ENCODE peak calls at places on chromosomes 6 and 20, in nine cellular contexts. One of them, this sample, is unnamed.

GRCh38 chr6:66949191-66949661 is 1242.2 kb upstream of the EYS start:
- DNase-seq in renal cortical epithelial cell: no peak
- DNase-seq in WTC11: no peak
- DNase-seq in activated CD8-positive, alpha-beta memory T cell treated with anti-CD3 and anti-CD28 coated beads for 48 hours: no peak
- DNase-seq in small intestine: no peak
- DNase-seq in right cardiac atrium: peak; percentile 39
- DNase-seq in NCI-H526: no peak
- DNase-seq in DMS153: no peak
- DNase-seq in HEK293T: no peak
- DNase-seq in this sample: no peak

GRCh38 chr6:135286962-135287525 is 105.9 kb downstream of the MYB start:
- DNase-seq in renal cortical epithelial cell: no peak
- DNase-seq in WTC11: no peak
- DNase-seq in activated CD8-positive, alpha-beta memory T cell treated with anti-CD3 and anti-CD28 coated beads for 48 hours: no peak
- DNase-seq in small intestine: no peak
- DNase-seq in right cardiac atrium: no peak
- DNase-seq in NCI-H526: no peak
- DNase-seq in DMS153: no peak
- DNase-seq in HEK293T: no peak
- DNase-seq in this sample: no peak

GRCh38 chr6:30470968-30471367 is 18.3 kb upstream of the HLA-E start:
- DNase-seq in renal cortical epithelial cell: no peak
- DNase-seq in WTC11: no peak
- DNase-seq in activated CD8-positive, alpha-beta memory T cell treated with anti-CD3 and anti-CD28 coated beads for 48 hours: no peak
- DNase-seq in small intestine: no peak
- DNase-seq in right cardiac atrium: no peak
- DNase-seq in NCI-H526: no peak
- DNase-seq in DMS153: no peak
- DNase-seq in HEK293T: no peak
- DNase-seq in this sample: no peak

GRCh38 chr6:52230685-52231084 is 13.6 kb downstream of the IL17F start:
- DNase-seq in renal cortical epithelial cell: peak; percentile 74
- DNase-seq in WTC11: no peak
- DNase-seq in activated CD8-positive, alpha-beta memory T cell treated with anti-CD3 and anti-CD28 coated beads for 48 hours: no peak
- DNase-seq in small intestine: no peak
- DNase-seq in right cardiac atrium: no peak
- DNase-seq in NCI-H526: no peak
- DNase-seq in DMS153: no peak
- DNase-seq in HEK293T: no peak
- DNase-seq in this sample: no peak

GRCh38 chr6:75196051-75196743 is 9.7 kb downstream of the COL12A1 start:
- DNase-seq in renal cortical epithelial cell: no peak
- DNase-seq in WTC11: no peak
- DNase-seq in activated CD8-positive, alpha-beta memory T cell treated with anti-CD3 and anti-CD28 coated beads for 48 hours: no peak
- DNase-seq in small intestine: no peak
- DNase-seq in right cardiac atrium: no peak
- DNase-seq in NCI-H526: no peak
- DNase-seq in DMS153: no peak
- DNase-seq in HEK293T: no peak
- DNase-seq in this sample: no peak

GRCh38 chr6:144007779-144008500 is at the start of gene PLAGL1:
- DNase-seq in renal cortical epithelial cell: peak; percentile 23
- DNase-seq in WTC11: peak; percentile 32
- DNase-seq in activated CD8-positive, alpha-beta memory T cell treated with anti-CD3 and anti-CD28 coated beads for 48 hours: no peak
- DNase-seq in small intestine: peak; percentile 24
- DNase-seq in right cardiac atrium: peak; percentile 89
- DNase-seq in NCI-H526: peak; percentile 31
- DNase-seq in DMS153: no peak
- DNase-seq in HEK293T: peak; percentile 81
- DNase-seq in this sample: no peak

GRCh38 chr6:24662206-24662605 is 4.5 kb downstream of the TDP2 start:
- DNase-seq in renal cortical epithelial cell: no peak
- DNase-seq in WTC11: no peak
- DNase-seq in activated CD8-positive, alpha-beta memory T cell treated with anti-CD3 and anti-CD28 coated beads for 48 hours: no peak
- DNase-seq in small intestine: no peak
- DNase-seq in right cardiac atrium: no peak
- DNase-seq in NCI-H526: no peak
- DNase-seq in DMS153: no peak
- DNase-seq in HEK293T: no peak
- DNase-seq in this sample: no peak

GRCh38 chr20:58555078-58555765 is 40.0 kb upstream of the APCDD1L start:
- DNase-seq in renal cortical epithelial cell: peak; percentile 89
- DNase-seq in WTC11: no peak
- DNase-seq in activated CD8-positive, alpha-beta memory T cell treated with anti-CD3 and anti-CD28 coated beads for 48 hours: no peak
- DNase-seq in small intestine: no peak
- DNase-seq in right cardiac atrium: no peak
- DNase-seq in NCI-H526: no peak
- DNase-seq in DMS153: no peak
- DNase-seq in HEK293T: no peak
- DNase-seq in this sample: no peak

GRCh38 chr6:5087389-5087788 is 2.2 kb downstream of the PPP1R3G start:
- DNase-seq in renal cortical epithelial cell: no peak
- DNase-seq in WTC11: no peak
- DNase-seq in activated CD8-positive, alpha-beta memory T cell treated with anti-CD3 and anti-CD28 coated beads for 48 hours: no peak
- DNase-seq in small intestine: no peak
- DNase-seq in right cardiac atrium: peak; percentile 80
- DNase-seq in NCI-H526: no peak
- DNase-seq in DMS153: no peak
- DNase-seq in HEK293T: no peak
- DNase-seq in this sample: no peak

GRCh38 chr20:35432430-35432735 is 5.6 kb downstream of the GDF5 start:
- DNase-seq in renal cortical epithelial cell: no peak
- DNase-seq in WTC11: no peak
- DNase-seq in activated CD8-positive, alpha-beta memory T cell treated with anti-CD3 and anti-CD28 coated beads for 48 hours: no peak
- DNase-seq in small intestine: no peak
- DNase-seq in right cardiac atrium: no peak
- DNase-seq in NCI-H526: no peak
- DNase-seq in DMS153: no peak
- DNase-seq in HEK293T: no peak
- DNase-seq in this sample: no peak

GRCh38 chr6:169898788-169899480 is 147.5 kb downstream of the ERMARD start:
- DNase-seq in renal cortical epithelial cell: no peak
- DNase-seq in WTC11: no peak
- DNase-seq in activated CD8-positive, alpha-beta memory T cell treated with anti-CD3 and anti-CD28 coated beads for 48 hours: no peak
- DNase-seq in small intestine: no peak
- DNase-seq in right cardiac atrium: peak; percentile 78
- DNase-seq in NCI-H526: no peak
- DNase-seq in DMS153: no peak
- DNase-seq in HEK293T: no peak
- DNase-seq in this sample: no peak

GRCh38 chr20:1761116-1761515 is 103.5 kb upstream of the SIRPG start:
- DNase-seq in renal cortical epithelial cell: peak; percentile 92
- DNase-seq in WTC11: no peak
- DNase-seq in activated CD8-positive, alpha-beta memory T cell treated with anti-CD3 and anti-CD28 coated beads for 48 hours: no peak
- DNase-seq in small intestine: no peak
- DNase-seq in right cardiac atrium: no peak
- DNase-seq in NCI-H526: no peak
- DNase-seq in DMS153: no peak
- DNase-seq in HEK293T: no peak
- DNase-seq in this sample: no peak

GRCh38 chr20:43667341-43668132 is 623 bp downstream of the MYBL2 start:
- DNase-seq in renal cortical epithelial cell: no peak
- DNase-seq in WTC11: peak; percentile 57
- DNase-seq in activated CD8-positive, alpha-beta memory T cell treated with anti-CD3 and anti-CD28 coated beads for 48 hours: no peak
- DNase-seq in small intestine: no peak
- DNase-seq in right cardiac atrium: no peak
- DNase-seq in NCI-H526: peak; percentile 58
- DNase-seq in DMS153: peak; percentile 4
- DNase-seq in HEK293T: peak; percentile 65
- DNase-seq in this sample: peak; percentile 12

GRCh38 chr20:32559753-32560380 is 25.3 kb downstream of the NOL4L start:
- DNase-seq in renal cortical epithelial cell: no peak
- DNase-seq in WTC11: no peak
- DNase-seq in activated CD8-positive, alpha-beta memory T cell treated with anti-CD3 and anti-CD28 coated beads for 48 hours: no peak
- DNase-seq in small intestine: no peak
- DNase-seq in right cardiac atrium: no peak
- DNase-seq in NCI-H526: peak; percentile 58
- DNase-seq in DMS153: no peak
- DNase-seq in HEK293T: no peak
- DNase-seq in this sample: no peak

GRCh38 chr20:38726849-38727601 is 2.7 kb downstream of the SLC32A1 start:
- DNase-seq in renal cortical epithelial cell: no peak
- DNase-seq in WTC11: peak; percentile 98
- DNase-seq in activated CD8-positive, alpha-beta memory T cell treated with anti-CD3 and anti-CD28 coated beads for 48 hours: peak; percentile 56
- DNase-seq in small intestine: no peak
- DNase-seq in right cardiac atrium: no peak
- DNase-seq in NCI-H526: peak; percentile 75
- DNase-seq in DMS153: no peak
- DNase-seq in HEK293T: no peak
- DNase-seq in this sample: peak; percentile 73

GRCh38 chr6:156583083-156583482 is 194.1 kb upstream of the ARID1B start:
- DNase-seq in renal cortical epithelial cell: no peak
- DNase-seq in WTC11: no peak
- DNase-seq in activated CD8-positive, alpha-beta memory T cell treated with anti-CD3 and anti-CD28 coated beads for 48 hours: no peak
- DNase-seq in small intestine: no peak
- DNase-seq in right cardiac atrium: no peak
- DNase-seq in NCI-H526: no peak
- DNase-seq in DMS153: no peak
- DNase-seq in HEK293T: no peak
- DNase-seq in this sample: no peak

GRCh38 chr6:142913511-142914047 is 31.4 kb downstream of the HIVEP2 start:
- DNase-seq in renal cortical epithelial cell: no peak
- DNase-seq in WTC11: no peak
- DNase-seq in activated CD8-positive, alpha-beta memory T cell treated with anti-CD3 and anti-CD28 coated beads for 48 hours: peak; percentile 42
- DNase-seq in small intestine: peak; percentile 56
- DNase-seq in right cardiac atrium: peak; percentile 30
- DNase-seq in NCI-H526: no peak
- DNase-seq in DMS153: no peak
- DNase-seq in HEK293T: no peak
- DNase-seq in this sample: no peak

This sample was measured in stimulated activated CD4-positive, alpha-beta T cell treated with anti-CD3 and anti-CD28 coated beads, Interleukin-1b, Interleukin-23, amount 100 ng/mL, for 24 hours.